ENCODE peak calls at places on chromosomes 7 and 10, in ten cellular contexts. Z is uterus, T is PC-9, S is psoas muscle, L is AG09309, O is fibroblast of lung, M is endodermal cell, G is dorsolateral prefrontal cortex, N is progenitor cell of endocrine pancreas, I is astrocyte. V is an unnamed sample.

GRCh38 chr7:113159746-113160339 is 41.5 kb upstream of the SMIM30 start:
- DNase-seq in Z (no peak), T (peak; percentile 14), S (no peak), L (peak; percentile 4), O (peak; percentile 25), M (peak; percentile 79), G (no peak), N (no peak), I (no peak), V (peak; percentile 26)

GRCh38 chr10:69409968-69410367 is 6.8 kb downstream of the TACR2 start:
- DNase-seq in Z (no peak), T (no peak), S (no peak), L (no peak), O (no peak), M (no peak), G (no peak), N (no peak), I (no peak), V (no peak)

GRCh38 chr7:33671521-33672262 is 233.6 kb upstream of the BMPER start:
- DNase-seq in Z (no peak), T (no peak), S (no peak), L (no peak), O (no peak), M (no peak), G (no peak), N (no peak), I (no peak), V (no peak)

GRCh38 chr10:17808971-17809841 is at the start of gene MRC1:
- DNase-seq in Z (no peak), T (no peak), S (no peak), L (no peak), O (no peak), M (no peak), G (no peak), N (no peak), I (no peak), V (no peak)

GRCh38 chr7:29871787-29872398 is 65.6 kb downstream of the WIPF3 start:
- DNase-seq in Z (no peak), T (no peak), S (no peak), L (peak; percentile 56), O (peak; percentile 63), M (no peak), G (no peak), N (no peak), I (peak; percentile 63), V (no peak)

GRCh38 chr10:5775705-5776104 is 37.5 kb downstream of the GDI2 start:
- DNase-seq in Z (no peak), T (no peak), S (peak; percentile 54), L (no peak), O (no peak), M (no peak), G (no peak), N (no peak), I (no peak), V (no peak)

GRCh38 chr10:70250956-70251680 is 17.9 kb upstream of the PPA1 start:
- DNase-seq in Z (no peak), T (no peak), S (no peak), L (no peak), O (no peak), M (no peak), G (no peak), N (no peak), I (no peak), V (no peak)

GRCh38 chr7:28183627-28184026 is 3.0 kb upstream of the JAZF1 start:
- DNase-seq in Z (no peak), T (no peak), S (no peak), L (no peak), O (no peak), M (no peak), G (no peak), N (no peak), I (no peak), V (no peak)

GRCh38 chr10:6019796-6020195 is 42.4 kb downstream of the IL2RA start:
- DNase-seq in Z (no peak), T (no peak), S (no peak), L (no peak), O (no peak), M (no peak), G (no peak), N (no peak), I (no peak), V (no peak)

GRCh38 chr10:13481690-13482089 is 47.1 kb downstream of the BEND7 start:
- DNase-seq in Z (no peak), T (no peak), S (no peak), L (no peak), O (no peak), M (no peak), G (no peak), N (no peak), I (no peak), V (no peak)

GRCh38 chr10:13483073-13483472 is 45.7 kb downstream of the BEND7 start:
- DNase-seq in Z (no peak), T (no peak), S (no peak), L (no peak), O (no peak), M (no peak), G (no peak), N (no peak), I (no peak), V (no peak)

GRCh38 chr10:13489035-13489434 is 39.8 kb downstream of the BEND7 start:
- DNase-seq in Z (no peak), T (no peak), S (no peak), L (no peak), O (no peak), M (no peak), G (no peak), N (no peak), I (no peak), V (no peak)

GRCh38 chr10:13483951-13484350 is 44.9 kb downstream of the BEND7 start:
- DNase-seq in Z (no peak), T (no peak), S (no peak), L (no peak), O (no peak), M (no peak), G (no peak), N (no peak), I (no peak), V (no peak)

GRCh38 chr10:13485623-13486022 is 43.2 kb downstream of the BEND7 start:
- DNase-seq in Z (no peak), T (no peak), S (no peak), L (no peak), O (no peak), M (no peak), G (no peak), N (no peak), I (no peak), V (no peak)
- TF ChIP-seq CTCF in Z (no peak), T (peak; percentile 53), S (peak; percentile 5), L (peak; percentile 36), O (peak; percentile 10), M (peak; percentile 63), G (peak; percentile 12), N (peak; percentile 50), I (peak; percentile 34), V (peak; percentile 68)

GRCh38 chr7:108592633-108593277 is 23.1 kb downstream of the DNAJB9 start:
- DNase-seq in Z (no peak), T (no peak), S (no peak), L (no peak), O (peak; percentile 12), M (no peak), G (peak; percentile 48), N (no peak), I (no peak), V (no peak)
- TF ChIP-seq CTCF in Z (no peak), T (peak; percentile 26), S (no peak), L (peak; percentile 27), O (no peak), M (peak; percentile 44), G (peak; percentile 14), N (peak; percentile 36), I (peak; percentile 25), V (no peak)

GRCh38 chr10:72881291-72881690 is 12.2 kb upstream of the OIT3 start:
- DNase-seq in Z (no peak), T (no peak), S (no peak), L (no peak), O (no peak), M (no peak), G (no peak), N (no peak), I (no peak), V (no peak)

GRCh38 chr10:72879245-72879644 is 14.3 kb upstream of the OIT3 start:
- DNase-seq in Z (no peak), T (no peak), S (no peak), L (no peak), O (no peak), M (no peak), G (no peak), N (no peak), I (no peak), V (no peak)

DNA sequence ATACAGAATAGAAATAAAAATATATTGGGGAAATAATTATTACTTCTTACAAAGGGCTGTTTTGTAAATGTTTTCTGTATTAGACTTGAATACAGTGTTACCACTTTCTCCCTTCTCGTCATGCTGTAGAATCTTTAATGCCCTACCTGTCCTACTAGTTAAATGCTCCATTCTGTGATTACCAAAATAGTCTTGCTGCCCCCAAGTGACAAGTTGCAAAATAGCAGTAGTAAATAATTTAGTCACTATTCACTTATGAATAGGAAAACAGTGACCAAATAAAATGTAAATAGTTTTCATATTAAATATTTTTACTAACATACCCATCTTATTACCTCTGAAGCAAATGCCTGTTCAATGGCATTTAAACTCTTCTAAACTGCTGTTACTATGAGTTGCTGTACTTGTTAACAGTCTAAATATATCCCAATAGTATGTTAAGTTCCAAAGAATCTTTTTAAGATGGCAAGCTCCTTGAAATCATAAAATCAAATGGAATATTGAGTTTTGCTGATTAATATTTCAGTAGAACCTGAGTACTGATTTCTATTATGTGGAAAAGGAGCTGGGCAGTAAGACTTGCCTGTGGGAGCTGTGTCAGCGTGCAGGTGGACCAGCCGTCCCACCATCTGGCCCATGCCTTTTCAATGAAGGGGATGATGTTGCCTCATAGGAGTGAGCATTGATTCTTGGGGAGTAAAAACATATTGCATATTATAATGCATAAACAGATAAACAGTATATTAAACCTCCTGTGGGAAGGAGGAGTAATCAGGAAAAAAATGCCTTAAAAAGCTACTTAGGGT is 18.1 kb upstream of the OIT3 start:
- DNase-seq in Z (no peak), T (peak; percentile 18), S (no peak), L (peak; percentile 3), O (peak; percentile 22), M (no peak), G (no peak), N (no peak), I (no peak), V (no peak)
- TF ChIP-seq CTCF in Z (peak; percentile 52), T (peak; percentile 79), S (peak; percentile 49), L (peak; percentile 44), O (peak; percentile 33), M (peak; percentile 77), G (peak; percentile 29), N (peak; percentile 60), I (peak; percentile 50), V (peak; percentile 35)

DNA sequence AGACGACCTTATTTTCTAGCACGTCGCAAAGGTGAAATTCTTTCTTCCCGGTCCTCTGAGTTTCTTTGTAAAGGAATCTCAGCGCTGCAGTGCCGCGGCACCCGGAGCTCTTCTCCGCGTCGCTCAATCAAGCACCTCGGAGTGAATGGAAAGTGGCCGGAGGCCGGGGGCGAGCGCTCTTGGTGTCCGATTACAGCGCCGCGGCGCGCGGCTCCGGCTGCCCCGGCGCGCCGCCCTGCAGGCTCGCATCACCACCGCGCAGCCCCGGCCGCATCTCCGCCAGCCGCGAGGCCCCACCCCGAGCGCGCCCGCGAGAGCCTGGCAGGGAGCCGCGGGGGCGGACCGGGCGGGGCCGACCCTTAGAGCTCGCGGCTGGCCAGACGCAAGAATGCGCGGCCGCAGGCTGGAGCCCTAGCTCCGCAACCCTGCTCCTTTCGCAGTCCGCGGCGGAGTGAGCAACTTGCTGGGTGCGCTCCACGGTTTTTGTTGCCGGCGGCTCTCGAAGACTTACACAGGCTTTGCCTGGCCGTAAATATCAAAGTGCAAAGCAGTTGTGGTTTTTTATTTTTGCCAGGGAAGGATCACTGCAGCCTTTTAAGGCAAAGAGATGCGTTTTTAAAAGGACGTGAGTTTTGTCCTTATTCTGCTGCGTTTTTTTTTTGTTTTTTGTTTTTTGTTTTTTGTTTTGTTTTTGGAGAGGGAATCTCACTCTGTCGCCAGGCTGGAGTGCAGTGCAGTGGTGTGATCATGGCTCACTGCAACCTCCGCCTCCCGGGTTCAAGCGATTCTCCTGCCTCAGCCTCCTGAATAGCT is at the start of gene SEMA3C:
- DNase-seq in Z (peak; percentile 92), T (peak; percentile 98), S (peak; percentile 95), L (peak; percentile 91), O (peak; percentile 97), M (peak; percentile 95), G (peak; percentile 86), N (peak; percentile 91), I (peak; percentile 94), V (peak; percentile 91)
- TF ChIP-seq CTCF in Z (peak; percentile 17), T (no peak), S (no peak), L (peak; percentile 21), O (peak; percentile 24), M (no peak), G (peak; percentile 13), N (no peak), I (no peak), V (no peak)